ENCODE peak calls at places on chromosomes 5 and 9, in ten cellular contexts. H is activated B cell treated with CpG ODN at 0.5 μM for 24 hours; A is left ventricle myocardium inferior; T is nephron progenitor cell; X is lower lobe of right lung; Z is sigmoid colon; R is dorsolateral prefrontal cortex; N is OCI-LY7; M is CD4-positive, alpha-beta T cell; I is tibial artery. Q is an unnamed sample.

GRCh38 chr5:36481721-36482120 is 124.7 kb upstream of the SLC1A3 start:
- DNase-seq in X (no peak), M (no peak), H (no peak), A (no peak), N (no peak), I (no peak), R (no peak), Z (no peak), T (no peak), Q (no peak)

GRCh38 chr9:87206064-87206661 is 258.9 kb upstream of the GAS1 start:
- DNase-seq in H (no peak), A (no peak), N (no peak), R (no peak), M (no peak), X (no peak), Z (no peak), T (no peak), I (no peak), Q (no peak)

GRCh38 chr9:112665347-112665746 is 52.6 kb downstream of the INIP start:
- DNase-seq in Z (no peak), R (no peak), A (no peak), X (no peak), T (no peak), H (no peak), I (no peak), N (no peak), M (no peak), Q (no peak)

GRCh38 chr5:2891781-2892180 is 140.3 kb upstream of the IRX2 start:
- DNase-seq in H (no peak), R (no peak), A (no peak), T (no peak), X (no peak), M (no peak), Z (no peak), N (no peak), I (peak; percentile 23), Q (no peak)

GRCh38 chr5:90548069-90548593 is 10.5 kb upstream of the ADGRV1 start:
- DNase-seq in X (peak; percentile 81), M (no peak), N (no peak), Z (no peak), A (no peak), T (no peak), I (no peak), R (no peak), H (no peak), Q (no peak)

GRCh38 chr9:94757158-94757557 is 30.7 kb downstream of the AOPEP start:
- DNase-seq in X (no peak), A (no peak), I (no peak), N (no peak), T (no peak), Z (no peak), H (no peak), R (no peak), M (no peak), Q (no peak)

GRCh38 chr5:6601271-6601670 is 31.6 kb downstream of the NSUN2 start:
- DNase-seq in N (no peak), H (no peak), M (no peak), Z (no peak), I (no peak), R (no peak), T (no peak), A (no peak), X (no peak), Q (no peak)

GRCh38 chr5:90991201-90991600 is 391.9 kb downstream of the ARRDC3 start:
- DNase-seq in M (no peak), X (no peak), R (no peak), A (no peak), N (no peak), I (no peak), H (no peak), T (no peak), Z (no peak), Q (no peak)

GRCh38 chr5:1882337-1883119 is at the start of gene IRX4:
- DNase-seq in A (no peak), N (no peak), I (no peak), Z (no peak), H (no peak), T (peak; percentile 35), X (peak; percentile 35), R (no peak), M (no peak), Q (no peak)

GRCh38 chr5:21593261-21593660 is 1259.9 kb downstream of the CDH12 start:
- DNase-seq in Z (no peak), A (no peak), T (no peak), I (no peak), R (no peak), M (no peak), X (no peak), H (no peak), N (no peak), Q (no peak)

GRCh38 chr9:126754436-126755324 is 50.2 kb upstream of the ZBTB43 start:
- DNase-seq in R (no peak), N (no peak), I (no peak), A (no peak), Z (no peak), T (no peak), H (no peak), X (no peak), M (no peak), Q (no peak)

GRCh38 chr9:5460157-5460556 is 9.8 kb downstream of the CD274 start:
- DNase-seq in R (no peak), A (no peak), N (no peak), T (no peak), M (no peak), X (no peak), Z (no peak), H (no peak), I (no peak), Q (no peak)

GRCh38 chr9:6843742-6844141 is 86.0 kb downstream of the KDM4C start:
- DNase-seq in H (no peak), N (no peak), X (no peak), Z (no peak), M (no peak), A (no peak), T (no peak), R (no peak), I (no peak), Q (no peak)

GRCh38 chr5:55714749-55715148 is 2.6 kb upstream of the SLC38A9 start:
- DNase-seq in T (no peak), X (no peak), I (no peak), N (no peak), Z (no peak), A (no peak), H (no peak), R (no peak), M (no peak), Q (no peak)

GRCh38 chr5:1004598-1005361 is 3.8 kb upstream of the NKD2 start:
- DNase-seq in I (peak; percentile 71), H (peak; percentile 31), N (no peak), A (peak; percentile 88), X (peak; percentile 82), Z (peak; percentile 92), R (no peak), M (peak; percentile 56), T (peak; percentile 77), Q (peak; percentile 46)

GRCh38 chr5:25863811-25864210 is 1174.6 kb downstream of the CDH9 start:
- DNase-seq in R (no peak), I (no peak), A (no peak), Z (no peak), T (no peak), H (no peak), N (no peak), X (no peak), M (no peak), Q (no peak)

DNA sequence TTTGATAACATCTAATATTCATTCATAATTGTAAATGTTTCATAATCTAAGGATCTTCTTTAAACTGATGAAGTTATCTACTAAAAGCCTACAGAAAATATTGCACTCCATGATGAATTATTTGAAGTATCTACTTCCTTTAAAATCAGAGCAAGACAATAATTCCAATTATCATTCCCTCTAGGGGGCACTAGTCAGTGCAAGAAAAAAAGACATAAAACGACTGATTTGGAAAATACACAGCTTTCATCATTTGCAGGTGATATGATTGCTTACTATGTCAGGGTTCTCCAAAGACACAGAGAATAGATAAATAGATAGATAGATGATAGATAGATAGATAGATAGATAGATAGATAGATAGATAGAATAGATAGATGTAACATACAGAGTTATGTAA is 13.5 kb upstream of the GRM6 start:
- DNase-seq in Z (no peak), T (no peak), M (no peak), N (peak; percentile 2), X (no peak), H (no peak), R (no peak), I (no peak), A (no peak), Q (no peak)
- TF ChIP-seq CTCF in Z (no peak), T (no peak), M (no peak), N (peak; percentile 74), X (no peak), H (no peak), R (no peak), I (no peak), A (no peak), Q (no peak)

GRCh38 chr9:130998596-130999264 is 10.2 kb upstream of the LAMC3 start:
- DNase-seq in H (no peak), X (peak; percentile 22), N (no peak), I (no peak), M (no peak), A (no peak), T (no peak), R (no peak), Z (no peak), Q (no peak)
- TF ChIP-seq CTCF in H (no peak), X (no peak), N (no peak), I (no peak), M (no peak), A (no peak), T (no peak), R (no peak), Z (no peak), Q (no peak)

GRCh38 chr5:171432581-171433351 is 13.3 kb downstream of the FGF18 start:
- DNase-seq in H (no peak), T (peak; percentile 71), X (peak; percentile 42), I (peak; percentile 55), M (no peak), R (no peak), Z (peak; percentile 56), A (no peak), N (no peak), Q (no peak)
- TF ChIP-seq CTCF in H (no peak), T (no peak), X (no peak), I (no peak), M (no peak), R (no peak), Z (no peak), A (no peak), N (no peak), Q (no peak)

GRCh38 chr5:171647043-171647899 is 138.3 kb upstream of the SMIM23 start:
- DNase-seq in A (no peak), Z (no peak), T (peak; percentile 42), H (no peak), M (no peak), X (no peak), N (no peak), R (no peak), I (no peak), Q (no peak)
- TF ChIP-seq CTCF in A (no peak), Z (no peak), T (no peak), H (no peak), M (no peak), X (no peak), N (no peak), R (no peak), I (no peak), Q (no peak)